ENCODE peak calls at places on chromosome 11, in ten cellular contexts. Z is transverse colon, M is adrenal gland, H is fibroblast of mammary gland, G is AG04450, X is lower leg skin, T is Panc1, I is HCT116, N is MM.1S, L is fibroblast of lung. U is an unnamed sample.
A peak's percentile ranks its signal among the peaks of the same experiment; 100 is the strongest.

GRCh38 chr11:112288021-112288420 is 27.4 kb upstream of the PLET1 start:
- DNase-seq in N (no peak), G (no peak), T (no peak), L (no peak), X (no peak), Z (no peak), M (no peak), I (no peak), H (no peak), U (no peak)

GRCh38 chr11:35531246-35531645 is 5.8 kb upstream of the PAMR1 start:
- DNase-seq in Z (no peak), N (no peak), I (no peak), T (no peak), M (no peak), H (no peak), L (no peak), G (no peak), X (no peak), U (peak; percentile 90)

GRCh38 chr11:127950162-127950561 is 637.2 kb downstream of the ETS1 start:
- DNase-seq in X (no peak), L (no peak), N (no peak), H (no peak), Z (no peak), I (no peak), T (no peak), M (no peak), G (no peak), U (no peak)

GRCh38 chr11:131662310-131662709 is 291.9 kb downstream of the NTM start:
- DNase-seq in M (no peak), Z (no peak), L (no peak), T (no peak), I (no peak), H (no peak), G (no peak), N (no peak), X (no peak), U (no peak)

GRCh38 chr11:33734441-33735165 is 1.6 kb downstream of the CD59 start:
- DNase-seq in N (peak; percentile 19), I (no peak), M (peak; percentile 16), X (no peak), L (peak; percentile 65), H (peak; percentile 59), G (no peak), Z (peak; percentile 46), T (no peak), U (peak; percentile 62)

GRCh38 chr11:46666516-46666915 is 33.9 kb downstream of the ARHGAP1 start:
- DNase-seq in M (no peak), L (no peak), X (peak; percentile 36), N (peak; percentile 55), H (peak; percentile 64), G (no peak), I (no peak), Z (no peak), T (no peak), U (no peak)

GRCh38 chr11:10327254-10327653 is 22.4 kb downstream of the ADM start:
- DNase-seq in G (no peak), Z (no peak), M (no peak), L (peak; percentile 89), H (peak; percentile 79), X (no peak), T (no peak), N (no peak), I (no peak), U (peak; percentile 57)

GRCh38 chr11:2579315-2580060 is 120.3 kb downstream of the KCNQ1OT1 start:
- DNase-seq in H (no peak), I (no peak), Z (no peak), N (no peak), G (no peak), M (peak; percentile 19), X (peak; percentile 76), T (no peak), L (no peak), U (no peak)

GRCh38 chr11:69746780-69747742 is 28.1 kb downstream of the FGF4 start:
- DNase-seq in G (no peak), N (no peak), X (no peak), L (no peak), H (no peak), M (no peak), T (no peak), I (no peak), Z (no peak), U (no peak)

GRCh38 chr11:121763526-121763925 is 310.8 kb upstream of the SORL1-AS1 start:
- DNase-seq in N (peak; percentile 57), G (no peak), Z (no peak), X (no peak), M (no peak), T (no peak), I (no peak), H (no peak), L (no peak), U (no peak)

GRCh38 chr11:10528121-10528520 is 12.9 kb downstream of the RNF141 start:
- DNase-seq in H (no peak), M (no peak), G (no peak), N (no peak), I (no peak), T (no peak), Z (no peak), X (no peak), L (peak; percentile 55), U (peak; percentile 29)

GRCh38 chr11:83287631-83288030 is 1.5 kb upstream of the CCDC90B start:
- DNase-seq in M (no peak), Z (no peak), N (no peak), I (no peak), G (no peak), X (no peak), H (no peak), T (no peak), L (no peak), U (no peak)

GRCh38 chr11:61752117-61752924 is at the start of gene MYRF:
- DNase-seq in Z (peak; percentile 75), T (no peak), H (peak; percentile 10), N (peak; percentile 27), X (peak; percentile 89), L (no peak), M (peak; percentile 37), G (no peak), I (no peak), U (no peak)

GRCh38 chr11:46160100-46160499 is 38.8 kb upstream of the PHF21A start:
- DNase-seq in X (no peak), I (no peak), L (no peak), M (no peak), G (no peak), N (no peak), H (no peak), Z (no peak), T (no peak), U (no peak)

GRCh38 chr11:33179431-33179830 is 18.2 kb upstream of the CSTF3 start:
- DNase-seq in L (no peak), X (no peak), G (no peak), I (no peak), N (no peak), M (no peak), T (no peak), Z (no peak), H (no peak), U (no peak)

GRCh38 chr11:128531588-128531987 is 55.8 kb downstream of the ETS1 start:
- DNase-seq in M (no peak), H (no peak), X (no peak), Z (no peak), G (no peak), T (no peak), N (no peak), I (no peak), L (no peak), U (no peak)

GRCh38 chr11:62439785-62440602 is 21.2 kb downstream of the SCGB1A1 start:
- DNase-seq in L (peak; percentile 36), M (no peak), X (peak; percentile 89), H (peak; percentile 75), G (no peak), Z (no peak), T (no peak), I (no peak), N (no peak), U (peak; percentile 81)

GRCh38 chr11:2301631-2302272 is at the start of the genes C11orf21 and TSPAN32:
- DNase-seq in I (no peak), M (no peak), X (no peak), T (no peak), G (no peak), L (peak; percentile 43), N (no peak), Z (peak; percentile 57), H (no peak), U (peak; percentile 44)

GRCh38 chr11:67261635-67261941 is 4.7 kb upstream of the GRK2 start:
- DNase-seq in X (no peak), L (no peak), M (no peak), N (no peak), H (no peak), Z (no peak), G (no peak), T (no peak), I (no peak), U (no peak)
- H3K4me3 ChIP-seq in X (no peak overlapping the region), L (no peak overlapping the region), M (no peak overlapping the region), N (no peak overlapping the region), H (peak overlapping the region; percentile 23), Z (peak overlapping the region; percentile 8), G (peak overlapping the region; percentile 44), T (peak overlapping the region; percentile 27), I (peak overlapping the region; percentile 51), U (peak overlapping the region; percentile 30)

GRCh38 chr11:124934862-124935547 is 842 bp downstream of the HEPACAM start:
- DNase-seq in I (no peak), M (no peak), H (peak; percentile 90), G (peak; percentile 86), X (no peak), L (peak; percentile 75), T (no peak), N (no peak), Z (no peak), U (peak; percentile 86)
- TF ChIP-seq CTCF in I (no peak), M (no peak), H (peak; percentile 34), G (peak; percentile 52), X (no peak), L (peak; percentile 31), T (no peak), N (no peak), Z (no peak), U (peak; percentile 17)

GRCh38 chr11:118226294-118226693 is 1.5 kb upstream of the JAML start:
- DNase-seq in M (peak; percentile 56), X (no peak), H (peak; percentile 50), L (no peak), G (no peak), T (no peak), N (no peak), I (no peak), Z (no peak), U (peak; percentile 6)
- H3K4me3 ChIP-seq in M (no peak overlapping the region), X (no peak overlapping the region), H (no peak overlapping the region), L (no peak overlapping the region), G (no peak overlapping the region), T (no peak overlapping the region), N (no peak overlapping the region), I (no peak overlapping the region), Z (no peak overlapping the region), U (no peak overlapping the region)

DNA sequence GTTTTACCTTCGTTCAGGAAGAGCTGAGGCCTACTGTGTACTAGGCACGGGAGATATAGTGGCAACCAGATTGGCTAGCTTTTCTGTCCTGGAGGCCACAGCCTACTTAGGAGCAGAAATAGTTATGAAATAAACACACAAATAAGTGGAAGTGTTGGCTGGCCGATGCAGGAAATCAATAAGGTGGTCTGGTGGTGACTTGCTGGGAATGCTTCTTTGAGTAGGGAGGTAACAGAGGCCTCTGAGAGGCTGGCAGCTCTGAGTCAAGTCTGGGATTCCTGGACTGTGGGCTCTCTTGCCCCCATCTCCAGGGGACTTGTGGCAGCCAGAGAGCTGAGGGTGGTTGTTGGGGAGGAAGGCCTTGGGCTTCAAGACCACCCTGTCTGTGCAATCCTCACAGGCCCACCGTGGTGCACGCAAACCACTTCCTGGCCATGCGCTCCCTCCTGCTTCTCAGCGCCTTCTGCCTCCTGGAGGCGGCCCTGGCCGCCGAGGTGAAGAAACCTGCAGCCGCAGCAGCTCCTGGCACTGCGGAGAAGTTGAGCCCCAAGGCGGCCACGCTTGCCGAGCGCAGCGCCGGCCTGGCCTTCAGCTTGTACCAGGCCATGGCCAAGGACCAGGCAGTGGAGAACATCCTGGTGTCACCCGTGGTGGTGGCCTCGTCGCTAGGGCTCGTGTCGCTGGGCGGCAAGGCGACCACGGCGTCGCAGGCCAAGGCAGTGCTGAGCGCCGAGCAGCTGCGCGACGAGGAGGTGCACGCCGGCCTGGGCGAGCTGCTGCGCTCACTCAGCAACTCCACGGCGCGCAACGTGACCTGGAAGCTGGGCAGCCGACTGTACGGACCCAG is 4.1 kb downstream of the SERPINH1 start:
- DNase-seq in I (no peak), Z (no peak), G (no peak), H (peak; percentile 20), M (no peak), L (no peak), X (no peak), T (no peak), N (no peak), U (no peak)
- TF ChIP-seq CTCF in I (no peak), Z (no peak), G (no peak), H (no peak), M (no peak), L (no peak), X (no peak), T (no peak), N (no peak), U (no peak)

U was measured in AG10803.